ENCODE peak calls at places on chromosomes 3 and 15, in five cellular contexts. N is stomach, P is H1, D is transverse colon, U is ovary. E is an unnamed sample.
A peak's percentile ranks its signal among the peaks of the same experiment; 100 is the strongest.

GRCh38 chr3:70849911-70850699 is 537.7 kb upstream of the MDFIC2 start:
- DNase-seq in N (no peak), P (no peak), D (no peak), U (peak; percentile 28), E (no peak)

GRCh38 chr3:193970773-193971206 is 165.2 kb upstream of the HES1 start:
- DNase-seq in N (no peak), P (no peak), D (no peak), U (no peak), E (no peak)

GRCh38 chr3:117444175-117444574 is 734.6 kb downstream of the TUSC7 start:
- DNase-seq in N (no peak), P (no peak), D (no peak), U (no peak), E (no peak)

GRCh38 chr3:168618827-168619226 is 523.1 kb upstream of the GOLIM4 start:
- DNase-seq in N (no peak), P (no peak), D (no peak), U (no peak), E (no peak)

GRCh38 chr3:48090166-48090939 is 74.1 kb upstream of the MAP4 start:
- DNase-seq in N (no peak), P (no peak), D (no peak), U (no peak), E (no peak)

GRCh38 chr15:70299931-70300858 is 202.5 kb upstream of the TLE3 start:
- DNase-seq in N (peak; percentile 45), P (no peak), D (peak; percentile 64), U (no peak), E (no peak)

GRCh38 chr3:170076715-170077238 is 39.0 kb downstream of the GPR160 start:
- DNase-seq in N (no peak), P (no peak), D (no peak), U (no peak), E (no peak)

GRCh38 chr15:40320931-40321371 is 2.5 kb upstream of the INAFM2 start:
- DNase-seq in N (peak; percentile 66), P (no peak), D (peak; percentile 65), U (peak; percentile 35), E (no peak)

GRCh38 chr15:79549196-79549595 is 117.1 kb downstream of the MINAR1 start:
- DNase-seq in N (no peak), P (no peak), D (no peak), U (no peak), E (no peak)

GRCh38 chr3:39088889-39089288 is 18.5 kb downstream of the GORASP1 start:
- DNase-seq in N (no peak), P (peak; percentile 20), D (no peak), U (no peak), E (no peak)

GRCh38 chr3:52432631-52433030 is 12.3 kb downstream of the SEMA3G start:
- DNase-seq in N (no peak), P (no peak), D (no peak), U (no peak), E (no peak)

GRCh38 chr15:77907824-77908751 is 169.4 kb downstream of the TBC1D2B start:
- DNase-seq in N (peak; percentile 78), P (no peak), D (peak; percentile 84), U (no peak), E (no peak)

GRCh38 chr15:77836901-77837648 is 204.4 kb upstream of the LINGO1 start:
- DNase-seq in N (no peak), P (no peak), D (no peak), U (no peak), E (no peak)

GRCh38 chr3:113151475-113152031 is 59.8 kb upstream of the BOC start:
- DNase-seq in N (no peak), P (no peak), D (no peak), U (no peak), E (no peak)

GRCh38 chr3:99242271-99242670 is 340.8 kb upstream of the DCBLD2 start:
- DNase-seq in N (no peak), P (no peak), D (no peak), U (no peak), E (no peak)

GRCh38 chr15:46918462-46919125 is 798.7 kb upstream of the SEMA6D start:
- DNase-seq in N (no peak), P (no peak), D (no peak), U (no peak), E (no peak)

GRCh38 chr15:51883436-51883835 is 54.0 kb downstream of the TMOD3 start:
- DNase-seq in N (no peak), P (no peak), D (no peak), U (no peak), E (no peak)

GRCh38 chr15:77031376-77032050 is 36.6 kb downstream of the PSTPIP1 start:
- DNase-seq in N (peak; percentile 25), P (peak; percentile 40), D (peak; percentile 26), U (no peak), E (no peak)

GRCh38 chr3:27138562-27138961 is 230.6 kb downstream of the NEK10 start:
- DNase-seq in N (no peak), P (no peak), D (no peak), U (no peak), E (no peak)

GRCh38 chr3:4849136-4849535 is 130.1 kb upstream of the BHLHE40 start:
- DNase-seq in N (no peak), P (no peak), D (no peak), U (no peak), E (no peak)

GRCh38 chr3:77449459-77449858 is 409.6 kb downstream of the ROBO2 start:
- DNase-seq in N (no peak), P (no peak), D (no peak), U (no peak), E (no peak)
- TF ChIP-seq EP300 in N (no peak), P (no peak), D (no peak), U (no peak), E (no peak)

GRCh38 chr3:72651498-72651897 is 196.7 kb downstream of the SHQ1 start:
- DNase-seq in N (no peak), P (no peak), D (no peak), U (no peak), E (no peak)
- TF ChIP-seq EP300 in N (no peak), P (no peak), D (no peak), U (no peak), E (no peak)

DNA sequence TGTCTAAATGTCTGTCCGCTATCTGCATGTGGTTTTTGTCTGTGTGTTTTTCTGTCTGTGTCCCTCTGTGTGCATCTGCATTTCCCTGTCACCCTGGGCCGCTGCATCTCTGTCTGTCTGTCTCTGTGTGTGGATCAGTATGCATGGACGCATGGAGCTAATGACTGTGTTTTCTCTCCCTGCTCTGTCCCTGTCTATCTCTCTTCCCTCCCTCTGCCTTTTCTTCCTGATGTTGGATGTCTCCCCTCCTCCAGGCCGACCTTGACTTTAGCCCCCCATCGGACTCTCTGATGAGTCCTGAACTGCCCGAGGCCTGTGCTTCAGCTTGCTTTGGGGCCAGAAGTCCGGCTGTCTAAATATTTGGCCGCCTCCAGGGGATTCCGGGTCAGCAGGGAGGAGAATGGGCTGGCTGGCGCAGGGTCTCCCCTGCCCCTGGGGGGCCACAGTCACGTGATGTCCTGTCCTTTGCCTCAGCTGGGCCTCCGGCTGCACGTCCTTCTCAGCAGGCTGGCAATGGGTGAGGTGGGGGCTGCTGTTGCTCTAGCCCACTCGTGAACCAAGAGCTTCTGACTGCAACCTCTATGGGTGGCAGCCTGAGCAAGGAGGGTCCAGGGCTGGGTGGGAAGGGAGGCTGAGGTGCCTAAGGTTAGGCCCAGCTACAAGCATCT is 3.7 kb downstream of the SLC38A3 start:
- DNase-seq in N (no peak), P (no peak), D (no peak), U (peak; percentile 53), E (no peak)
- TF ChIP-seq EP300 in N (no peak), P (no peak), D (no peak), U (no peak), E (no peak)

GRCh38 chr3:53457068-53457467 is 37.3 kb upstream of the CACNA1D start:
- DNase-seq in N (no peak), P (no peak), D (no peak), U (no peak), E (no peak)
- TF ChIP-seq EP300 in N (no peak), P (no peak), D (no peak), U (no peak), E (no peak)

GRCh38 chr3:177284383-177284881 is 87.2 kb upstream of the TBL1XR1 start:
- DNase-seq in N (no peak), P (peak; percentile 69), D (peak; percentile 59), U (no peak), E (no peak)
- TF ChIP-seq EP300 in N (no peak), P (no peak), D (no peak), U (no peak), E (no peak)

GRCh38 chr15:38438031-38438986 is 15.6 kb upstream of the FAM98B start:
- DNase-seq in N (no peak), P (no peak), D (no peak), U (no peak), E (no peak)
- TF ChIP-seq EP300 in N (no peak), P (no peak), D (no peak), U (no peak), E (no peak)